ENCODE peak calls at places on chromosome 12, in nine cellular contexts. H, V, Q, X, A, Z, Y, S and O are unnamed samples.

GRCh38 chr12:4143909-4144308 is 129.7 kb upstream of the CCND2 start:
- DNase-seq in H (no peak), V (no peak), Q (no peak), X (peak), A (no peak), Z (no peak), Y (no peak), S (no peak), O (no peak)

GRCh38 chr12:57430931-57431566 is at the start of gene R3HDM2:
- DNase-seq in H (peak), V (peak), Q (peak), X (peak), A (peak), Z (peak), Y (peak), S (peak), O (peak)

GRCh38 chr12:57755454-57756372 is 810 bp downstream of the MARCHF9 start:
- DNase-seq in H (peak), V (no peak), Q (peak), X (no peak), A (no peak), Z (no peak), Y (no peak), S (no peak), O (no peak)

GRCh38 chr12:124938606-124939427 is 24.4 kb upstream of the UBC start:
- DNase-seq in H (peak), V (peak), Q (peak), X (no peak), A (peak), Z (peak), Y (no peak), S (peak), O (peak)

GRCh38 chr12:9971158-9971557 is at the start of gene CLEC12A:
- DNase-seq in H (no peak), V (no peak), Q (no peak), X (no peak), A (peak), Z (no peak), Y (no peak), S (no peak), O (no peak)

GRCh38 chr12:124515981-124516380 is 51.4 kb downstream of the NCOR2 start:
- DNase-seq in H (peak), V (no peak), Q (peak), X (no peak), A (no peak), Z (no peak), Y (no peak), S (no peak), O (no peak)

GRCh38 chr12:67426067-67426466 is 156.9 kb downstream of the CAND1 start:
- DNase-seq in H (no peak), V (no peak), Q (peak), X (no peak), A (peak), Z (peak), Y (no peak), S (no peak), O (peak)

GRCh38 chr12:103667129-103667528 is 80.1 kb downstream of the STAB2 start:
- DNase-seq in H (no peak), V (no peak), Q (no peak), X (no peak), A (no peak), Z (no peak), Y (no peak), S (no peak), O (no peak)

GRCh38 chr12:75579552-75579951 is 68.1 kb upstream of the KRR1 start:
- DNase-seq in H (no peak), V (no peak), Q (no peak), X (no peak), A (no peak), Z (no peak), Y (no peak), S (no peak), O (no peak)

GRCh38 chr12:26833692-26834168 is 736 bp upstream of the ITPR2 start:
- DNase-seq in H (peak), V (peak), Q (peak), X (no peak), A (no peak), Z (peak), Y (no peak), S (peak), O (no peak)

GRCh38 chr12:109082751-109083150 is 10.5 kb downstream of the ALKBH2 start:
- DNase-seq in H (no peak), V (no peak), Q (no peak), X (no peak), A (no peak), Z (no peak), Y (no peak), S (no peak), O (no peak)

GRCh38 chr12:73383584-73384229 is 1111.5 kb downstream of the TRHDE start:
- DNase-seq in H (no peak), V (no peak), Q (no peak), X (no peak), A (no peak), Z (no peak), Y (no peak), S (no peak), O (no peak)

GRCh38 chr12:65881348-65881961 is 57.2 kb downstream of the HMGA2 start:
- DNase-seq in H (peak), V (no peak), Q (peak), X (no peak), A (peak), Z (peak), Y (no peak), S (no peak), O (peak)

GRCh38 chr12:43338848-43339526 is 213.0 kb downstream of the ADAMTS20 start:
- DNase-seq in H (no peak), V (no peak), Q (no peak), X (no peak), A (peak), Z (peak), Y (no peak), S (no peak), O (peak)

GRCh38 chr12:108360487-108360886 is 21.4 kb upstream of the CMKLR1 start:
- DNase-seq in H (no peak), V (no peak), Q (no peak), X (no peak), A (peak), Z (no peak), Y (no peak), S (no peak), O (no peak)

GRCh38 chr12:100142851-100143559 is at the start of gene BLTP3B:
- DNase-seq in H (peak), V (peak), Q (peak), X (peak), A (peak), Z (peak), Y (peak), S (peak), O (no peak)

GRCh38 chr12:48934312-48934706 is 9.0 kb upstream of the FKBP11 start:
- DNase-seq in H (no peak), V (no peak), Q (no peak), X (no peak), A (no peak), Z (no peak), Y (no peak), S (no peak), O (no peak)

GRCh38 chr12:47022296-47022695 is 57.1 kb upstream of the PCED1B start:
- DNase-seq in H (no peak), V (no peak), Q (no peak), X (no peak), A (peak), Z (peak), Y (no peak), S (no peak), O (no peak)

GRCh38 chr12:57161491-57161890 is 14.1 kb upstream of the LRP1-AS start:
- DNase-seq in H (no peak), V (no peak), Q (no peak), X (no peak), A (peak), Z (peak), Y (no peak), S (no peak), O (no peak)

GRCh38 chr12:85441740-85442139 is 161.7 kb downstream of the ALX1 start:
- DNase-seq in H (no peak), V (no peak), Q (no peak), X (no peak), A (peak), Z (peak), Y (no peak), S (no peak), O (no peak)

GRCh38 chr12:29732211-29732992 is 51.3 kb downstream of the TMTC1 start:
- DNase-seq in H (no peak), V (no peak), Q (no peak), X (no peak), A (no peak), Z (no peak), Y (no peak), S (no peak), O (no peak)

GRCh38 chr12:5428332-5429221 is 3.3 kb upstream of the NTF3 start:
- DNase-seq in H (no peak), V (no peak), Q (no peak), X (peak), A (peak), Z (peak), Y (no peak), S (peak), O (no peak)

GRCh38 chr12:52300796-52301691 is 9.7 kb upstream of the KRT81 start:
- DNase-seq in H (no peak), V (no peak), Q (no peak), X (no peak), A (no peak), Z (peak), Y (no peak), S (peak), O (no peak)

GRCh38 chr12:85348779-85349178 is 68.8 kb downstream of the ALX1 start:
- DNase-seq in H (no peak), V (no peak), Q (no peak), X (no peak), A (no peak), Z (no peak), Y (no peak), S (no peak), O (no peak)

GRCh38 chr12:122732170-122732569 is 1.5 kb upstream of the HCAR1 start:
- DNase-seq in H (no peak), V (no peak), Q (no peak), X (no peak), A (no peak), Z (no peak), Y (no peak), S (no peak), O (no peak)

GRCh38 chr12:20421338-20421890 is 53.1 kb downstream of the PDE3A start:
- DNase-seq in H (peak), V (no peak), Q (no peak), X (no peak), A (no peak), Z (no peak), Y (no peak), S (no peak), O (no peak)

GRCh38 chr12:3686463-3686862 is 66.4 kb downstream of the CRACR2A start:
- DNase-seq in H (no peak), V (no peak), Q (no peak), X (no peak), A (no peak), Z (no peak), Y (no peak), S (no peak), O (no peak)

GRCh38 chr12:98894412-98895085 is 249.5 kb downstream of the APAF1 start:
- DNase-seq in H (no peak), V (no peak), Q (no peak), X (no peak), A (no peak), Z (no peak), Y (no peak), S (peak), O (no peak)

GRCh38 chr12:591571-592505 is 71.4 kb downstream of the NINJ2 start:
- DNase-seq in H (no peak), V (no peak), Q (peak), X (no peak), A (no peak), Z (no peak), Y (no peak), S (no peak), O (no peak)

GRCh38 chr12:124906606-124907261 is 7.7 kb downstream of the UBC start:
- DNase-seq in H (no peak), V (peak), Q (peak), X (peak), A (peak), Z (peak), Y (no peak), S (peak), O (peak)

GRCh38 chr12:1781770-1782169 is 38.6 kb upstream of the LRTM2 start:
- DNase-seq in H (no peak), V (no peak), Q (no peak), X (no peak), A (no peak), Z (no peak), Y (no peak), S (no peak), O (no peak)

GRCh38 chr12:11992515-11992914 is 78.2 kb upstream of the BCL2L14 start:
- DNase-seq in H (no peak), V (no peak), Q (no peak), X (no peak), A (no peak), Z (no peak), Y (no peak), S (no peak), O (no peak)

GRCh38 chr12:50711018-50711527 is 52.8 kb upstream of the ATF1 start:
- DNase-seq in H (no peak), V (no peak), Q (no peak), X (no peak), A (no peak), Z (no peak), Y (no peak), S (no peak), O (no peak)

GRCh38 chr12:4189721-4190120 is 83.8 kb upstream of the CCND2 start:
- DNase-seq in H (no peak), V (no peak), Q (no peak), X (peak), A (no peak), Z (no peak), Y (no peak), S (no peak), O (no peak)

GRCh38 chr12:91920276-91920675 is 225.4 kb downstream of the BTG1 start:
- DNase-seq in H (no peak), V (no peak), Q (no peak), X (no peak), A (peak), Z (peak), Y (no peak), S (no peak), O (no peak)

GRCh38 chr12:54521291-54522062 is 23.9 kb downstream of the NCKAP1L start:
- DNase-seq in H (no peak), V (no peak), Q (no peak), X (no peak), A (no peak), Z (no peak), Y (no peak), S (no peak), O (no peak)

GRCh38 chr12:94750891-94751290 is 100.5 kb upstream of the TMCC3 start:
- DNase-seq in H (no peak), V (no peak), Q (no peak), X (no peak), A (no peak), Z (no peak), Y (no peak), S (no peak), O (no peak)

GRCh38 chr12:94753071-94753779 is 102.9 kb upstream of the TMCC3 start:
- DNase-seq in H (no peak), V (no peak), Q (no peak), X (no peak), A (no peak), Z (peak), Y (no peak), S (no peak), O (no peak)

GRCh38 chr12:94749890-94750289 is 99.5 kb upstream of the TMCC3 start:
- DNase-seq in H (no peak), V (no peak), Q (no peak), X (no peak), A (no peak), Z (no peak), Y (no peak), S (no peak), O (no peak)

GRCh38 chr12:94748726-94749421 is 98.5 kb upstream of the TMCC3 start:
- DNase-seq in H (no peak), V (no peak), Q (no peak), X (no peak), A (no peak), Z (no peak), Y (no peak), S (no peak), O (no peak)

GRCh38 chr12:94754653-94755052 is 104.3 kb upstream of the TMCC3 start:
- DNase-seq in H (no peak), V (no peak), Q (no peak), X (no peak), A (no peak), Z (peak), Y (no peak), S (no peak), O (no peak)
- TF ChIP-seq CTCF in H (no peak), V (no peak), Q (no peak), X (no peak), A (peak), Z (peak), Y (no peak), S (peak), O (no peak)

GRCh38 chr12:13941258-13942249 is 39.8 kb downstream of the GRIN2B start:
- DNase-seq in H (no peak), V (no peak), Q (peak), X (peak), A (peak), Z (peak), Y (no peak), S (peak), O (no peak)
- TF ChIP-seq CTCF in H (peak), V (no peak), Q (peak), X (no peak), A (peak), Z (peak), Y (no peak), S (peak), O (no peak)

DNA sequence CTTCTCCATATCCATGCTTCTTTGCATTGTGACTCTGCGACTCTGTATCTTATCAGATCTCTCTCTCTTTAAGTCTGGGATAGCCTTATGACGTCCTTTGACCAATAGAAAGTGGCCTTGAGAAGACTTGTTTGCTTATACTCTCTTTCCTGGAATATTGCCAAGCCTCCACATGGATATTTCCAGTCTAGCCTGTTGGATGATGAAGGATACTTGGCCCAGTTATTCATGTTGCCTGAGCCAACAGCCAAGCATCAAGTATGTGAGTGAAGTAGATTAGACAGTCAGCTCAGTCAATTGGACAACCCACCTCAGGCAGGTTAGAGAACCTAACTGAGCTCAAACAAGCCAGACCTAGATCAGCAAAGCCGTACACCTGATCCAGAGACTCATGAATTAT is 864.2 kb upstream of the MGAT4C start:
- DNase-seq in H (no peak), V (no peak), Q (no peak), X (no peak), A (no peak), Z (no peak), Y (no peak), S (no peak), O (no peak)
- TF ChIP-seq CTCF in H (no peak), V (no peak), Q (no peak), X (no peak), A (no peak), Z (no peak), Y (no peak), S (no peak), O (no peak)

GRCh38 chr12:132560421-132560830 is 50.0 kb downstream of the LRCOL1 start:
- DNase-seq in H (no peak), V (no peak), Q (peak), X (no peak), A (no peak), Z (no peak), Y (no peak), S (no peak), O (no peak)

GRCh38 chr12:132559652-132560420 is 50.5 kb downstream of the LRCOL1 start:
- DNase-seq in H (no peak), V (no peak), Q (peak), X (no peak), A (peak), Z (peak), Y (no peak), S (peak), O (peak)

GRCh38 chr12:132562489-132563045 is 47.8 kb downstream of the LRCOL1 start:
- DNase-seq in H (no peak), V (no peak), Q (no peak), X (no peak), A (no peak), Z (no peak), Y (no peak), S (no peak), O (no peak)

GRCh38 chr12:132561784-132562156 is 48.6 kb downstream of the LRCOL1 start:
- DNase-seq in H (no peak), V (no peak), Q (peak), X (no peak), A (no peak), Z (no peak), Y (no peak), S (peak), O (no peak)

DNA sequence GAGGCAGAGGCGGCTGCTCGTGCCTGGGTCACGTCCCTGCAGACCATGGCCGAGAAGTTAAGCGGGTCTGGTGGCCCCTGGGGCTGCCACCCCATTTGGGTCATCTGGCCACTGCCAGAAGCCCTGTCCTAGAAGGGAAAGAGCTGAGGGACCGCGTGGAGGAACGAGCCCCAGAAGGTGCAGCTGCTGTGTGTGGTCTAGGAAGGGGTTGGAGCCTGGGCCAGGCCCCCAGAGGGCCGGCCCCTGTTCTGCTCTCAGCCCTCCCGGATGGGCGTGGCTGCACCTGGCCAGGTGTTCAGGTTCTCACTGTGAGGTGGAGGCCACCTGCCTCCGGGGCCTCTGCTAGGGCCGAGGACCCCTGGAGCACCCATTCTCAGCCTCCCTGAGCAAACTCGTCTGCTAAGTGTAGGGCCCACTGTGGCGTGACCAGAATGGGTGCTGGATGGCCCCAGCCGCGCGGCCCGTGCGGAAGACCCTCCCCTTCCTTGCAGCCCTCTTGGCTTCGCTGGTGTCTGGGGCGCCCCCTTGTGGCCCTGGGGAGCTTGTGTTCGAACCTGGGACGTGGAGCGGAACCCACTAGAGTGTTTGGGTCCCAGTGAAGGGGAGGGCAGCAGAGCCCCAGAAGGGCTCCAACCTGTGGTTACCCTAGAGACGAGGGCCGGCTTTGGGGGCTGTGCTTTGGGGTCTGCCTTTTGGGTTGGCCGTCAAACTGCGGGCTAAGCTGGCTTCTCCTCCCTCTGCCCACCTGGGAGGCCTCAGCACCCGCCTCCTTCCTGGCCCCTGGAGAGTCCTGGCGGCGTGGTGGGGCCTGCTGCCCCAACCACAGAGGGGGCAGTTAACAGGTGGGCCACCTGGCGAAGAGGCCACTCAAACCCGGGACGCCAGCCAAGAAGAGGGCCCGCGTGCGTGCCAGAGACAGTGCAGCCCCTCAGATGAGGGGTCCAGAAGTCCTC is 49.3 kb downstream of the LRCOL1 start:
- DNase-seq in H (no peak), V (peak), Q (peak), X (no peak), A (peak), Z (peak), Y (no peak), S (peak), O (no peak)
- TF ChIP-seq CTCF in H (peak), V (peak), Q (peak), X (peak), A (peak), Z (peak), Y (peak), S (peak), O (peak)

DNA sequence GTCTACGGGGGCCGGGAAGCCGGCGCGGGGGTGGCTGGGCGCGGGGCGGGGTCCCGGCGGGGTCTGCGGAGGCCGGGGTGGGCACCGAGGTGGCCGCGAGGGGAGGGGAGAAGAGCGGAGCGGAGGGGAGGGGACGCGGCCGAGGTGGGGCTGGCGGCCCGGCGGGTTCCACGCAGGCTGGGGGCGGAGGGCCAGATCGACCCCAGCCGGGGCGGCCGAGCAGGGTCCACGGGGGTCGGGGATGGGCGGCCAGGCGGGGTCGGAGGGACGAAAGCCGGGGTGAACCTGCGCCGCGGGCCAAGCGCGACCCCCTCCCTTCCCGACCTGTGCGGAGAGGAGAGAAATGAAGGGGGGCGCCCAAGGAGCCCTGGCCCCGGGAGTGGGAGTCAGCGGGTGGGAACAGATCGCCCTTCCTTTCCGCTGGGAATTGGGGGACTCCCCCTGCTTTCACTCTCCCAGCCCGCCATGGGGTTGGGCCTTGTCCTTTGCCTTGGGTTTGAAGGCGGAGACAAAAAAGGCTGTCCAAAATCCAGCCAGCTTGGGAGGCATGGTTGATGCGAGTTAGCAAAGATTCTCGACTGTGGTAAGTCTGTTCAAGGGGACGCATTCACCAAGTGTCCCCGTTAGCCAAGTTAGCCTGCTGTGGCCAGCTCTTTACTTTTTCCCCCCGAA is 493 bp upstream of the CKAP4 start:
- DNase-seq in H (peak), V (peak), Q (peak), X (no peak), A (peak), Z (peak), Y (no peak), S (peak), O (no peak)
- TF ChIP-seq CTCF in H (no peak), V (no peak), Q (no peak), X (no peak), A (no peak), Z (no peak), Y (no peak), S (no peak), O (no peak)